ENCODE peak calls at places on chromosomes 11 and 22, in eight cellular contexts. B is stimulated activated naive CD8-positive, alpha-beta T cell treated with anti-CD3 and anti-CD28 coated beads, Interleukin-15, Interleukin-2, amounts not matched to agents 100 U/mL and 50 U/mL, for 24 hours; P is AG10803; S is astrocyte of the cerebellum; L is tibial nerve; V is stimulated activated CD8-positive, alpha-beta memory T cell treated with anti-CD3 and anti-CD28 coated beads, Interleukin-4, amount 100 ng/mL, for 24 hours; J is effector CD8-positive, alpha-beta T cell; A is hypothalamus. D is an unnamed sample.
A peak's percentile ranks its signal among the peaks of the same experiment; 100 is the strongest.

GRCh38 chr11:26187639-26188038 is 144.3 kb upstream of the ANO3 start:
- DNase-seq in B (no peak), P (peak; percentile 88), S (peak; percentile 5), L (no peak), V (no peak), J (no peak), A (no peak), D (peak; percentile 67)

GRCh38 chr22:33971561-33971961 is 51.3 kb upstream of the LARGE1 start:
- DNase-seq in B (no peak), P (no peak), S (no peak), L (peak; percentile 56), V (no peak), J (no peak), A (no peak), D (no peak)

GRCh38 chr11:69707156-69707555 is 3.3 kb upstream of the FGF19 start:
- DNase-seq in B (no peak), P (no peak), S (no peak), L (no peak), V (no peak), J (no peak), A (no peak), D (no peak)

GRCh38 chr11:64018310-64018709 is 17.4 kb upstream of the FLRT1 start:
- DNase-seq in B (no peak), P (no peak), S (no peak), L (no peak), V (no peak), J (no peak), A (no peak), D (no peak)

GRCh38 chr22:37880668-37881440 is 25.2 kb upstream of the MICALL1 start:
- DNase-seq in B (no peak), P (peak; percentile 37), S (peak; percentile 50), L (no peak), V (no peak), J (no peak), A (no peak), D (no peak)

GRCh38 chr22:37609240-37610152 is 862 bp downstream of the GGA1 start:
- DNase-seq in B (peak; percentile 30), P (no peak), S (no peak), L (peak; percentile 22), V (no peak), J (no peak), A (no peak), D (no peak)

GRCh38 chr11:43217856-43218255 is 93.9 kb upstream of the API5 start:
- DNase-seq in B (no peak), P (no peak), S (no peak), L (no peak), V (no peak), J (no peak), A (no peak), D (no peak)

GRCh38 chr11:11534981-11535380 is 86.8 kb downstream of the GALNT18 start:
- DNase-seq in B (no peak), P (no peak), S (no peak), L (no peak), V (no peak), J (no peak), A (no peak), D (no peak)

GRCh38 chr11:73402834-73403185 is 26.6 kb downstream of the RELT start:
- DNase-seq in B (no peak), P (no peak), S (no peak), L (no peak), V (no peak), J (no peak), A (no peak), D (no peak)

GRCh38 chr11:13862845-13863392 is 99.6 kb upstream of the SPON1 start:
- DNase-seq in B (no peak), P (no peak), S (no peak), L (no peak), V (no peak), J (no peak), A (no peak), D (no peak)

GRCh38 chr11:68546555-68546954 is 86.0 kb downstream of the PPP6R3 start:
- DNase-seq in B (no peak), P (peak; percentile 30), S (no peak), L (no peak), V (no peak), J (no peak), A (no peak), D (no peak)

D was measured in stromal cell of bone marrow.